ENCODE peak calls at places on chromosome 22, in five cellular contexts. K is GM23248, O is neural progenitor cell, Z is mammary epithelial cell, Y is mesendoderm. D is an unnamed sample.

GRCh38 chr22:50489363-50490243 is 2.9 kb downstream of the MIOX start:
- DNase-seq in K (no peak), O (no peak), Z (no peak), Y (no peak), D (no peak)

GRCh38 chr22:36510966-36511881 is 4.4 kb upstream of the FOXRED2 start:
- DNase-seq in K (peak; percentile 68), O (peak; percentile 74), Z (peak; percentile 21), Y (peak; percentile 75), D (peak; percentile 58)

GRCh38 chr22:49699476-49699875 is 128.2 kb downstream of the BRD1 start:
- DNase-seq in K (no peak), O (no peak), Z (no peak), Y (no peak), D (no peak)

GRCh38 chr22:23984430-23984829 is 4.5 kb downstream of the GSTT2 start:
- DNase-seq in K (peak; percentile 30), O (no peak), Z (peak; percentile 36), Y (peak; percentile 63), D (peak; percentile 16)

GRCh38 chr22:37229805-37230672 is 14.0 kb downstream of the RAC2 start:
- DNase-seq in K (peak; percentile 90), O (no peak), Z (peak; percentile 55), Y (no peak), D (peak; percentile 74)

GRCh38 chr22:49922926-49923325 is 4.5 kb downstream of the CRELD2 start:
- DNase-seq in K (no peak), O (no peak), Z (no peak), Y (no peak), D (no peak)

GRCh38 chr22:35102663-35103062 is 36.7 kb downstream of the ISX start:
- DNase-seq in K (peak; percentile 16), O (peak; percentile 25), Z (peak; percentile 59), Y (peak; percentile 90), D (peak; percentile 1)

GRCh38 chr22:48236261-48236660 is 1473.8 kb downstream of the TBC1D22A start:
- DNase-seq in K (no peak), O (no peak), Z (no peak), Y (no peak), D (no peak)

GRCh38 chr22:30305906-30306628 is 16.8 kb upstream of the CASTOR1 start:
- DNase-seq in K (peak; percentile 30), O (no peak), Z (peak; percentile 60), Y (no peak), D (no peak)

GRCh38 chr22:24965822-24966626 is 13.5 kb downstream of the KIAA1671 start:
- DNase-seq in K (no peak), O (no peak), Z (peak; percentile 92), Y (no peak), D (no peak)

GRCh38 chr22:47064016-47064415 is 301.6 kb downstream of the TBC1D22A start:
- DNase-seq in K (no peak), O (no peak), Z (no peak), Y (no peak), D (no peak)

GRCh38 chr22:24429411-24430365 is 2.3 kb downstream of the ADORA2A start:
- DNase-seq in K (peak; percentile 33), O (no peak), Z (peak; percentile 58), Y (peak; percentile 46), D (peak; percentile 43)

GRCh38 chr22:47129902-47130301 is 367.5 kb downstream of the TBC1D22A start:
- DNase-seq in K (peak; percentile 13), O (no peak), Z (peak; percentile 51), Y (no peak), D (no peak)

GRCh38 chr22:24893341-24894070 is 53.0 kb downstream of the LHFPL7 start:
- DNase-seq in K (no peak), O (no peak), Z (no peak), Y (no peak), D (no peak)

DNA sequence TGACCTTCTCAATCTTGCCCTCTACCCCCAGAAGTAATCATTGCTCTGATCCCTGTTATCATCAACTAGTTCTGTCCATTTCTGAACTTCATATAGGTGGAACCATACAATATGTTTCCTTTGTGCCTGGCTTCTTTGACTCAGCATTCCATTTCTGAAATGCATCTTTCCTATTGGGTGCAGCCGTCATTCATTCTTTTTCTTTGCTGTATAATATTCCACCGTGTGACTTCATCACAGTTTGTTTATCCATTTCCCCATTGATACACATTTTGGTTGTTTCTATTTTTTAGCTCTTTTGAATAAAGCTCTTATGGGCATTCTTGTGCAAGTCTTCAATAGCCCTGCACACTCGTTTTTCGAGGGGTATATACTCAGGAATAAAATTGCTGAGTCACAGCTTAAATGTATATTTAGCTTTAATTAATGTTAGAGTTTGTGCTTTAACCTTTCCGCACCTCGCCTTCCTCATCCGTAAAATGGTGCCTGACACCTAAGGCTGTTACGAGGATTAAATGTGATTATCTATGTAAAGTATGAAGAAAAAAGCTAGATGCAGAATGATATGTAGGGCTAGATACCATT is 491.6 kb downstream of the MIAT start:
- DNase-seq in K (no peak), O (no peak), Z (no peak), Y (no peak), D (no peak)
- H3K9ac ChIP-seq in K (no peak overlapping the region), O (no peak overlapping the region), Z (no peak overlapping the region), Y (no peak overlapping the region), D (no peak overlapping the region)

GRCh38 chr22:40041738-40042137 is 47.0 kb downstream of the FAM83F start:
- DNase-seq in K (no peak), O (no peak), Z (no peak), Y (no peak), D (no peak)
- H3K27ac ChIP-seq in K (no peak overlapping the region), O (no peak overlapping the region), Z (no peak overlapping the region), Y (no peak overlapping the region), D (no peak overlapping the region)

GRCh38 chr22:38716271-38716670 is 10.5 kb downstream of the GTPBP1 start:
- DNase-seq in K (no peak), O (no peak), Z (no peak), Y (no peak), D (no peak)

GRCh38 chr22:38715176-38715764 is 9.5 kb downstream of the GTPBP1 start:
- DNase-seq in K (no peak), O (no peak), Z (no peak), Y (no peak), D (no peak)

GRCh38 chr22:38716827-38717226 is 11.1 kb downstream of the GTPBP1 start:
- DNase-seq in K (no peak), O (no peak), Z (no peak), Y (no peak), D (no peak)

GRCh38 chr22:38717244-38717643 is 11.5 kb downstream of the GTPBP1 start:
- DNase-seq in K (no peak), O (no peak), Z (no peak), Y (no peak), D (no peak)

DNA sequence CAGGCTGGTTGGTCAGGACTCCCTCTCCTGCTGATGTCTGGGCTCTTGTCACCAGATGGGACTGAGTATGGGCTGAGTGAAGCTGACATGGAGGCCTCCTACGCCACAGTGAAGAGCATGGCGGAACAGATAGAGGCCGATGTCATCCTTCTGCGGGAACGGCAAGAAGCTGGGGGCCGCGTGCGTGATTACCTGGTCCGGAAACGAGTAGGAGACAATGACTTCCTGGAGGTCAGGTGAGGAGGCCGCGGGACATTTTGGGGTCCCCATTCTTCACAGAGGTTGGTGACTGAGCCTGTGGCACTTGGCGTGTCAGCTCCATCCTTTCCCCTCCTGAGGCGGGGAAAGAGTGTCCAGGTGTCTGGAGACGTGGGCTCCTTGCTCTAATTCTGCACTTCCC is 10.1 kb downstream of the GTPBP1 start:
- DNase-seq in K (no peak), O (no peak), Z (no peak), Y (no peak), D (no peak)
- H3K79me2 ChIP-seq in K (peaks cover 83% of the 10 kb centered on the region), O (peaks cover 51% of the 10 kb centered on the region), Z (peaks cover 75% of the 10 kb centered on the region), Y (peaks cover 34% of the 10 kb centered on the region), D (peaks cover 42% of the 10 kb centered on the region)

GRCh38 chr22:45639747-45640102 is 31.9 kb upstream of the ATXN10 start:
- DNase-seq in K (no peak), O (no peak), Z (no peak), Y (no peak), D (no peak)
- H3K9ac ChIP-seq in K (no peak overlapping the region), O (no peak overlapping the region), Z (no peak overlapping the region), Y (no peak overlapping the region), D (no peak overlapping the region)

DNA sequence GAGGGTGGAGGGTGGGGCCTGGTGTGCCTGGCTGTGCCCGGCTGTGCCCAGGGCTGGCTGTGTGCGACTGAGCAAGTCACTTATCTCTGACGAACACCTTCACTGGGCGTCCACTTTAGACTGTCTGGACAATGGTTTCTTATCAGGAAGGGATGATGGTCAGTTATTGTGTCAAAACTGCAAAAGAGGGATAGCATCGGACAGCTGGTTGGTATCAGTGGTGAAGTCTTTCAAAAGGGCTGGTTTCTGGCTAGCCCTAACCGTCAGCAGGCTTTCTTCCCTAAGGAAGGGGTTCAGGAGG is 4.1 kb upstream of the MGAT3 start:
- DNase-seq in K (no peak), O (no peak), Z (no peak), Y (no peak), D (no peak)
- H3K27ac ChIP-seq in K (no peak overlapping the region), O (no peak overlapping the region), Z (no peak overlapping the region), Y (no peak overlapping the region), D (no peak overlapping the region)

DNA sequence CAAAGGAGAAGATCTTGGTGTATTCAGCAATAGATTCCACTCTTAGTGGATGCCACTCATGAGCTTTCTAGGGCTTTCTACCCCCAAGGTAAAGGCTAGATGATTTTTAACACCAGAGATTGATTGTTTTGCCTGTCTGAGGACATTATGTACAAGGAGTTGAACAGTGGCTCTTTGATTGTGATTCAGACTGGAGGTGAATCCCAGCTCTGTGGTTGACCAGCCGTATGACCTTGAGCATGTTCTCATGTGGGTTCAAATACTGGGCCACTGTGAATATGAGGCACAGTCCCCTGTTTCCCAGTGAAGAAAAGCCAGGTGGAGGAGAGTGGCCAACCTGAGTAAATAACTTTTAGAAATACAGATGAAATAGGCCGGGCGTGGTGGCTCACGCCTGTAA is 24.0 kb upstream of the PARVB start:
- DNase-seq in K (no peak), O (no peak), Z (no peak), Y (no peak), D (no peak)
- H3K79me2 ChIP-seq in K (no peaks in the 10 kb centered on the region), O (no peaks in the 10 kb centered on the region), Z (no peaks in the 10 kb centered on the region), Y (no peaks in the 10 kb centered on the region), D (no peaks in the 10 kb centered on the region)

DNA sequence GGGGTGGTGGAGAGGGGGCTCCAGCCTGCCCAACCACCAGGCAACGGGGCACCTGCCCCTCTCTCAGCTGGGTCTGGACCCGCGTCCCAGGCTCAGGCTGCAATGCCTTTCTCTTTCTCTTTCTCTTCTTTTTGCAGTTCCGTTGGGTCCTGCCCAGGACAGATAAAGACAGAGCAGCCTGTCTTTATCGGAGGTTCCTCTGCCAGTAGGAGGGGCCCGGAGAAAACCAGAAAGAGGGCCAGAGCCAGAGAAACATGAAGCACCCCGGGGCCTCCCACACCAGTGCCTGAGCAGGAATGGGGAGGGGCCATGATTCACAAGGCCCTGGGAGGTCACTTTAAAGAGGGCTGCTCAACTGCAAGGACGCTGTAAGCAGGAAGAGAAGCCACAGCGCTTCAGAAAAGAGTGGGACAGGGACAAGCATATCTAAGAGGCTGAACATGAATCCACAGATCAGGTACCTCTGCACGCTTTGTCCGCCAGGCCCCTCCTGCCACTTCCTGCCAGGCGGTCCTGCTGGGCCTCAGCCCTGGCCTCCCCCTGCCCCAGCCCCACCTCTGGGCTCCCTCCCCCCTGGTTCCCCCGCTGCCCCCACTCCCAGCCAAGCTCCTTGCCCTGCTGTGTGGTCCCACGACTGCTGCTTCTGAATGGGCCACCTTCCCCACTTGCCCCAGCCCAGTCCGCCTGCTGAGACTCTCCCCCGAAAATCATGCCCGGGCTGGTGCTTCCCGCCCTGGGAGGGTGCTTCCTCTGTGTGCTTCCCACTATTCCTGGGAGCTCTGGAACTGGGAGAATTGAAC is at the start of gene APOBEC3C:
- DNase-seq in K (peak; percentile 92), O (peak; percentile 70), Z (peak; percentile 86), Y (peak; percentile 87), D (peak; percentile 91)
- H3K9ac ChIP-seq in K (peak within 1 kb of the TSS; percentile 83), O (no peak within 1 kb of the TSS), Z (peak within 1 kb of the TSS; percentile 53), Y (peak within 1 kb of the TSS; percentile 86), D (peak within 1 kb of the TSS; percentile 66)

GRCh38 chr22:38311331-38311635 is 6.0 kb downstream of the CSNK1E start:
- DNase-seq in K (peak; percentile 66), O (no peak), Z (no peak), Y (no peak), D (no peak)
- H3K27ac ChIP-seq in K (peak overlapping the region; percentile 96), O (no peak overlapping the region), Z (peak overlapping the region; percentile 51), Y (no peak overlapping the region), D (peak overlapping the region; percentile 75)

D was measured in fibroblast of lung.